ENCODE peak calls at places on chromosomes 5 and 9, in seven cellular contexts. One of them, this sample, is unnamed.

GRCh38 chr5:1246711-1247431 is 21.7 kb downstream of the SLC6A18 start:
- DNase-seq in stomach: peak
- DNase-seq in aorta: no peak
- DNase-seq in fibroblast of lung: peak
- DNase-seq in adrenal gland: peak
- DNase-seq in OCI-LY7: peak
- DNase-seq in PC-3: peak
- DNase-seq in this sample: no peak

GRCh38 chr9:128635266-128636023 is 21.2 kb downstream of the DYNC2I2 start:
- DNase-seq in stomach: peak
- DNase-seq in aorta: peak
- DNase-seq in fibroblast of lung: peak
- DNase-seq in adrenal gland: peak
- DNase-seq in OCI-LY7: no peak
- DNase-seq in PC-3: peak
- DNase-seq in this sample: peak

GRCh38 chr5:149268928-149269557 is 2.6 kb upstream of the AFAP1L1 start:
- DNase-seq in stomach: no peak
- DNase-seq in aorta: no peak
- DNase-seq in fibroblast of lung: peak
- DNase-seq in adrenal gland: no peak
- DNase-seq in OCI-LY7: peak
- DNase-seq in PC-3: peak
- DNase-seq in this sample: no peak

GRCh38 chr9:104256031-104256709 is 162.1 kb downstream of the SMC2 start:
- DNase-seq in stomach: no peak
- DNase-seq in aorta: no peak
- DNase-seq in fibroblast of lung: no peak
- DNase-seq in adrenal gland: no peak
- DNase-seq in OCI-LY7: no peak
- DNase-seq in PC-3: no peak
- DNase-seq in this sample: no peak

GRCh38 chr9:113566011-113566711 is 102.6 kb downstream of the RGS3 start:
- DNase-seq in stomach: no peak
- DNase-seq in aorta: no peak
- DNase-seq in fibroblast of lung: no peak
- DNase-seq in adrenal gland: no peak
- DNase-seq in OCI-LY7: no peak
- DNase-seq in PC-3: no peak
- DNase-seq in this sample: no peak

GRCh38 chr5:28779161-28779754 is 1740.9 kb upstream of the CDH9 start:
- DNase-seq in stomach: no peak
- DNase-seq in aorta: no peak
- DNase-seq in fibroblast of lung: peak
- DNase-seq in adrenal gland: no peak
- DNase-seq in OCI-LY7: no peak
- DNase-seq in PC-3: peak
- DNase-seq in this sample: no peak

GRCh38 chr5:107476783-107477182 is 194.0 kb downstream of the EFNA5 start:
- DNase-seq in stomach: peak
- DNase-seq in aorta: no peak
- DNase-seq in fibroblast of lung: no peak
- DNase-seq in adrenal gland: no peak
- DNase-seq in OCI-LY7: peak
- DNase-seq in PC-3: no peak
- DNase-seq in this sample: no peak

GRCh38 chr5:79754865-79755555 is 65.4 kb downstream of the CMYA5 start:
- DNase-seq in stomach: no peak
- DNase-seq in aorta: no peak
- DNase-seq in fibroblast of lung: no peak
- DNase-seq in adrenal gland: no peak
- DNase-seq in OCI-LY7: no peak
- DNase-seq in PC-3: no peak
- DNase-seq in this sample: no peak

GRCh38 chr5:180494510-180495181 is 467 bp downstream of the CNOT6 start:
- DNase-seq in stomach: peak
- DNase-seq in aorta: peak
- DNase-seq in fibroblast of lung: peak
- DNase-seq in adrenal gland: peak
- DNase-seq in OCI-LY7: peak
- DNase-seq in PC-3: no peak
- DNase-seq in this sample: no peak

GRCh38 chr5:115170128-115170923 is 618 bp upstream of the TRIM36 start:
- DNase-seq in stomach: no peak
- DNase-seq in aorta: no peak
- DNase-seq in fibroblast of lung: no peak
- DNase-seq in adrenal gland: peak
- DNase-seq in OCI-LY7: no peak
- DNase-seq in PC-3: peak
- DNase-seq in this sample: no peak

GRCh38 chr9:107639426-107639825 is 149.9 kb upstream of the KLF4 start:
- DNase-seq in stomach: no peak
- DNase-seq in aorta: no peak
- DNase-seq in fibroblast of lung: peak
- DNase-seq in adrenal gland: no peak
- DNase-seq in OCI-LY7: no peak
- DNase-seq in PC-3: no peak
- DNase-seq in this sample: no peak

GRCh38 chr9:114958021-114958846 is 27.8 kb upstream of the TNFSF8 start:
- DNase-seq in stomach: no peak
- DNase-seq in aorta: peak
- DNase-seq in fibroblast of lung: peak
- DNase-seq in adrenal gland: peak
- DNase-seq in OCI-LY7: no peak
- DNase-seq in PC-3: no peak
- DNase-seq in this sample: no peak

GRCh38 chr5:75460947-75461346 is 50.5 kb downstream of the CERT1 start:
- DNase-seq in stomach: peak
- DNase-seq in aorta: no peak
- DNase-seq in fibroblast of lung: no peak
- DNase-seq in adrenal gland: no peak
- DNase-seq in OCI-LY7: peak
- DNase-seq in PC-3: no peak
- DNase-seq in this sample: no peak

GRCh38 chr5:148083203-148083602 is 19.4 kb downstream of the SPINK5 start:
- DNase-seq in stomach: no peak
- DNase-seq in aorta: no peak
- DNase-seq in fibroblast of lung: no peak
- DNase-seq in adrenal gland: no peak
- DNase-seq in OCI-LY7: no peak
- DNase-seq in PC-3: no peak
- DNase-seq in this sample: no peak

GRCh38 chr5:148090200-148090599 is 26.4 kb downstream of the SPINK5 start:
- DNase-seq in stomach: no peak
- DNase-seq in aorta: no peak
- DNase-seq in fibroblast of lung: no peak
- DNase-seq in adrenal gland: no peak
- DNase-seq in OCI-LY7: no peak
- DNase-seq in PC-3: no peak
- DNase-seq in this sample: no peak

GRCh38 chr5:148084269-148084668 is 20.5 kb downstream of the SPINK5 start:
- DNase-seq in stomach: no peak
- DNase-seq in aorta: no peak
- DNase-seq in fibroblast of lung: no peak
- DNase-seq in adrenal gland: no peak
- DNase-seq in OCI-LY7: no peak
- DNase-seq in PC-3: no peak
- DNase-seq in this sample: no peak

GRCh38 chr5:148090780-148091221 is 27.0 kb downstream of the SPINK5 start:
- DNase-seq in stomach: no peak
- DNase-seq in aorta: no peak
- DNase-seq in fibroblast of lung: no peak
- DNase-seq in adrenal gland: no peak
- DNase-seq in OCI-LY7: no peak
- DNase-seq in PC-3: peak
- DNase-seq in this sample: no peak

GRCh38 chr5:148085934-148086333 is 22.2 kb downstream of the SPINK5 start:
- DNase-seq in stomach: no peak
- DNase-seq in aorta: no peak
- DNase-seq in fibroblast of lung: peak
- DNase-seq in adrenal gland: no peak
- DNase-seq in OCI-LY7: no peak
- DNase-seq in PC-3: no peak
- DNase-seq in this sample: peak
- H3K4me3 ChIP-seq in stomach: no peak
- H3K4me3 ChIP-seq in aorta: no peak
- H3K4me3 ChIP-seq in fibroblast of lung: no peak
- H3K4me3 ChIP-seq in adrenal gland: no peak
- H3K4me3 ChIP-seq in OCI-LY7: no peak
- H3K4me3 ChIP-seq in PC-3: no peak
- H3K4me3 ChIP-seq in this sample: no peak

GRCh38 chr9:21789541-21790037 is 12.8 kb upstream of the MTAP start:
- DNase-seq in stomach: peak
- DNase-seq in aorta: peak
- DNase-seq in fibroblast of lung: peak
- DNase-seq in adrenal gland: peak
- DNase-seq in OCI-LY7: peak
- DNase-seq in PC-3: peak
- DNase-seq in this sample: peak
- H3K4me3 ChIP-seq in stomach: peak
- H3K4me3 ChIP-seq in aorta: no peak
- H3K4me3 ChIP-seq in fibroblast of lung: peak
- H3K4me3 ChIP-seq in adrenal gland: no peak
- H3K4me3 ChIP-seq in OCI-LY7: peak
- H3K4me3 ChIP-seq in PC-3: peak
- H3K4me3 ChIP-seq in this sample: peak

DNA sequence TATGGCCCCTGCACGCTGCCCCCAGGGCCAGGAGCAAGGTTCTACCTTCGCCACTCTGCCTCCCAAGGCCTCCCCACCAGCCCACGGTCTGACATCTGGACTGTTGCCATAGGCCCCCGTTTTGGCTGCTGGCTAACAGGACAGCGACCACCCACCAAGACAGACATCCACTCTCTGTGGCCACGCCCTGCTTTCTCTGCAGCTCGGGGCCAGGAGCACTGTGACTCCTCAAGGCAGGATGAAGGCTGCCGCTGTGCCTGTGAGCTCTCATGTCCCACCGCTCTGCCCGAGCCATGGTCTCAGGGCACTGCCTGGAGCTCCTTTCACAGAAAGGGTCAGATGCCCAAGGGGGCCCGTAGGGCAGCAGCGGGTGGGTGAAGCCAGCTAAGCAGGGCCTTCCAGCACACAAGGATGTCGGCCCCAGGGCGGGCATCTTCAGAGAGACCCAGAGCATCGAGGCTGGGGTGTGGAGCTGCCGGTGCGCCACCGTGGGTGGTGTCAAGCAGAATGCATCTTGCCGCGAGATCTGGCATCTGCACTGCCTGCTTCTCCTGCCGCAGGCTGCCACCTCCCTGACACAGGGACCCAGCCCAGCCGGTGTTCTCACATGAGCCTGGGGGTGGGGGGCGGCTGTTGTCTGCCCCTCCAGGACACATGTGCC is 92.2 kb upstream of the ADAMTS2 start:
- DNase-seq in stomach: no peak
- DNase-seq in aorta: no peak
- DNase-seq in fibroblast of lung: no peak
- DNase-seq in adrenal gland: no peak
- DNase-seq in OCI-LY7: no peak
- DNase-seq in PC-3: no peak
- DNase-seq in this sample: no peak
- H3K4me3 ChIP-seq in stomach: no peak
- H3K4me3 ChIP-seq in aorta: no peak
- H3K4me3 ChIP-seq in fibroblast of lung: no peak
- H3K4me3 ChIP-seq in adrenal gland: no peak
- H3K4me3 ChIP-seq in OCI-LY7: no peak
- H3K4me3 ChIP-seq in PC-3: no peak
- H3K4me3 ChIP-seq in this sample: no peak

DNA sequence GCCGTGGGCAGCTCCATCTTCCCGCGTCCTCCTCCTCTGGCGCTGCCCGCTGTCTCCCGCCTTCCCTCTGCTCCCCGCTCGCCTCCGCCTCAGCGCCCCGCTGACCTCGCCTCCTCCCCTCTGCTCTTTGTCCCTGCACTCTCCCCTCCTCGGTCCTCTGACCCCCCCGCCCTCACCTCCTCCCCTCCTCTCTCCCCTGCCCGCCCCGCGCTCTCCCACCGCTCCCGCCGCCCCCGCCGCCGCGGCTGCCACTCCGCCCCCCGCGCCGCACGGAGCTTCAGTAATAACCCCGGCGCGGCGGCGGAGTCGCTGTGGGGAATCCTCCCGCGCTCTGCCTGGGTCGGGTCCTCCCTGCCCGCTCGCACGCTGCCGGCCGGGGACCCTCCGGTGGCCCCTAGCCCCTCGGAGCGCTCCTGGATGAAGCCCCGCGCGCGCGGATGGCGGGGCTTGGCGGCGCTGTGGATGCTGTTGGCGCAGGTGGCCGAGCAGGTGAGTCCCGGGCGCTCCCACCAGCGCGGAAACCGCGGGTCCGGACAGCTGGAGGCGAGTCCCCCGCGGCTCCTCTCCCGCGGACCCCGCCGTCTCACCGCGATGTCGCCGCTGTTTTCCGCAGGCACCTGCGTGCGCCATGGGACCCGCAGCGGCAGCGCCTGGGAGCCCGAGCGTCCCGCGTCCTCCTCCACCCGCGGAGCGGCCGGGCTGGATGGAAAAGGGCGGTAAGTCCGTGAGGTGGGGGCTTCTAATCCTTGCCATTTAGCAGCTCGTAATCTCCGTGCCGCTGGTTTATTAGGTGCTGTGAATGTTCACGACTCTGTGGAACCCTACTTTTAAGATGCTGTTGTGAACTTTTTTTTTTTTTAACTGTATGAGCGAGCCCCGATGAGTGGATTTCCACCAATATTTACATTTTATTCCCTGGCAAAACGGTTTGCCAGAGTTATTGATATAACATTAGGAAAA is at the start of gene ADAMTS16:
- DNase-seq in stomach: no peak
- DNase-seq in aorta: no peak
- DNase-seq in fibroblast of lung: no peak
- DNase-seq in adrenal gland: no peak
- DNase-seq in OCI-LY7: no peak
- DNase-seq in PC-3: no peak
- DNase-seq in this sample: no peak
- H3K4me3 ChIP-seq in stomach: peak
- H3K4me3 ChIP-seq in aorta: peak
- H3K4me3 ChIP-seq in fibroblast of lung: no peak
- H3K4me3 ChIP-seq in adrenal gland: no peak
- H3K4me3 ChIP-seq in OCI-LY7: no peak
- H3K4me3 ChIP-seq in PC-3: peak
- H3K4me3 ChIP-seq in this sample: peak

DNA sequence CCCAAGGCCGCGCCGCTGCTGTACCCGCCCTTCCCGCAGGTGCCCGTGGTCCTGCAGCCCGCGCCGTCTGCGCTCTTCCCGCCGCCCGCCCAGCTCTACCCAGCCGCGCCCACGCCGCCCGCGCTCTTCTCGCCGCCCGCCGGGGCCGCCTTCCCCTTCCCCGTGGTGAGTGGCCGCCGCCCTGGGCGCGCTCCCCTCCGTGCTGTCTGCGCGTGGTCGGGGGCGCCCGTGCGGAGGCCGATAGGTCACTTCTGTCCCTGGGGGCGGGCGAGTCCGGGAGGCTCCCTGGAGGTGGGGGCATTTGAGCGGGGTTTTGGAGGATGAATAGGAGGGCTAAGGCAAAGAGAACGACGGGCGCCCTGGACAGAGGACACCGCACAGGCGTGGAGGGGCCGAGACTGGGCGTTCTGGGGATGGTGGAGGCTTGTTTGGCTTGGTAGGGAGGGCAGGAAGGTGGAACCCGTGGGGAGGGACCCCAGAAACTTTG is 9.6 kb downstream of the PRRT1B start:
- DNase-seq in stomach: no peak
- DNase-seq in aorta: no peak
- DNase-seq in fibroblast of lung: no peak
- DNase-seq in adrenal gland: no peak
- DNase-seq in OCI-LY7: no peak
- DNase-seq in PC-3: no peak
- DNase-seq in this sample: no peak
- H3K4me3 ChIP-seq in stomach: no peak
- H3K4me3 ChIP-seq in aorta: no peak
- H3K4me3 ChIP-seq in fibroblast of lung: no peak
- H3K4me3 ChIP-seq in adrenal gland: no peak
- H3K4me3 ChIP-seq in OCI-LY7: no peak
- H3K4me3 ChIP-seq in PC-3: no peak
- H3K4me3 ChIP-seq in this sample: no peak

This sample was measured in AG09309.